ENCODE peak calls at places on chromosomes 2 and 18, in five cellular contexts. M is retinal pigment epithelial cell, C is fibroblast of mammary gland, L is dermis blood vessel endothelial cell, Y is HTR-8/SVneo. Z is an unnamed sample.

GRCh38 chr2:238091426-238092060 is 8.6 kb upstream of the ESPNL start:
- DNase-seq in M (no peak), Y (no peak), C (no peak), L (no peak), Z (no peak)

GRCh38 chr2:68387408-68388350 is 22.6 kb downstream of the PLEK start:
- DNase-seq in Y (no peak), M (no peak), C (no peak), L (no peak), Z (no peak)

GRCh38 chr18:3449702-3450357 is at the start of gene TGIF1:
- DNase-seq in L (peak), M (no peak), Y (no peak), C (peak), Z (peak)

GRCh38 chr2:26503238-26503880 is 25.4 kb upstream of the OTOF start:
- DNase-seq in Y (peak), L (peak), M (no peak), C (peak), Z (peak)

GRCh38 chr18:29874519-29875098 is 1167.9 kb downstream of the DSC3 start:
- DNase-seq in Y (peak), C (peak), L (peak), M (peak), Z (peak)

GRCh38 chr2:10721344-10722251 is at the start of gene ATP6V1C2:
- DNase-seq in L (peak), M (no peak), C (no peak), Y (no peak), Z (no peak)

GRCh38 chr18:12744103-12744502 is 41.3 kb downstream of the PSMG2 start:
- DNase-seq in Y (peak), C (peak), M (no peak), L (peak), Z (peak)

GRCh38 chr2:238501311-238501710 is 74.6 kb downstream of the ASB1 start:
- DNase-seq in M (no peak), C (no peak), Y (no peak), L (no peak), Z (no peak)

GRCh38 chr2:20218331-20219320 is 6.3 kb downstream of the SDC1 start:
- DNase-seq in Y (no peak), M (no peak), L (no peak), C (no peak), Z (no peak)

GRCh38 chr18:46084431-46084830 is 12.4 kb upstream of the PSTPIP2 start:
- DNase-seq in L (no peak), Y (no peak), M (no peak), C (no peak), Z (no peak)

GRCh38 chr2:84792856-84793522 is 87.9 kb downstream of the TRABD2A start:
- DNase-seq in Y (no peak), M (no peak), C (peak), L (no peak), Z (no peak)

GRCh38 chr2:80496770-80497169 is 192.2 kb upstream of the LRRTM1 start:
- DNase-seq in M (peak), C (peak), L (peak), Y (peak), Z (no peak)

GRCh38 chr2:190996338-190996946 is 17.5 kb downstream of the STAT1 start:
- DNase-seq in C (peak), M (no peak), L (peak), Y (peak), Z (no peak)

GRCh38 chr2:191970867-191971266 is 124.0 kb upstream of the CAVIN2 start:
- DNase-seq in M (no peak), C (no peak), L (no peak), Y (no peak), Z (no peak)

GRCh38 chr2:158893057-158893456 is 75.4 kb upstream of the TANC1 start:
- DNase-seq in M (no peak), Y (no peak), L (no peak), C (peak), Z (no peak)

GRCh38 chr2:151339168-151339567 is 18.2 kb upstream of the TNFAIP6 start:
- DNase-seq in Y (no peak), L (peak), C (no peak), M (no peak), Z (no peak)

GRCh38 chr18:75896865-75897264 is 469.4 kb upstream of the SMIM21 start:
- DNase-seq in Y (no peak), L (no peak), M (no peak), C (no peak), Z (peak)

GRCh38 chr2:27622921-27623384 is 5.9 kb downstream of the CCDC121 start:
- DNase-seq in L (peak), C (peak), M (no peak), Y (peak), Z (no peak)

GRCh38 chr18:36300211-36300610 is 2.7 kb downstream of the FHOD3 start:
- DNase-seq in M (no peak), L (no peak), C (no peak), Y (no peak), Z (no peak)

GRCh38 chr2:111698743-111699554 is 185.0 kb downstream of the ANAPC1 start:
- DNase-seq in M (peak), C (peak), Y (peak), L (peak), Z (peak)

GRCh38 chr18:79611040-79611681 is 68.4 kb upstream of the CTDP1 start:
- DNase-seq in M (peak), Y (peak), L (peak), C (peak), Z (peak)

GRCh38 chr2:161102770-161103450 is 57.3 kb upstream of the TANK start:
- DNase-seq in C (peak), Y (peak), L (peak), M (no peak), Z (no peak)